ENCODE peak calls at places on chromosomes 5 and 9, in five cellular contexts. One of them, this sample, is unnamed.

GRCh38 chr9:78828521-78828920 is 531.6 kb downstream of the PSAT1 start:
- DNase-seq in GM10248: no peak
- DNase-seq in CD4-positive, alpha-beta T cell: no peak
- DNase-seq in progenitor cell of endocrine pancreas: no peak
- DNase-seq in CD8-positive, alpha-beta T cell: no peak
- DNase-seq in this sample: no peak

GRCh38 chr5:116622375-116623075 is 47.9 kb upstream of the SEMA6A start:
- DNase-seq in GM10248: no peak
- DNase-seq in CD4-positive, alpha-beta T cell: no peak
- DNase-seq in progenitor cell of endocrine pancreas: no peak
- DNase-seq in CD8-positive, alpha-beta T cell: no peak
- DNase-seq in this sample: no peak

GRCh38 chr9:111067472-111067871 is 29.2 kb upstream of the LPAR1 start:
- DNase-seq in GM10248: no peak
- DNase-seq in CD4-positive, alpha-beta T cell: no peak
- DNase-seq in progenitor cell of endocrine pancreas: no peak
- DNase-seq in CD8-positive, alpha-beta T cell: no peak
- DNase-seq in this sample: no peak

GRCh38 chr9:128764361-128764760 is 7.4 kb downstream of the ZER1 start:
- DNase-seq in GM10248: no peak
- DNase-seq in CD4-positive, alpha-beta T cell: no peak
- DNase-seq in progenitor cell of endocrine pancreas: no peak
- DNase-seq in CD8-positive, alpha-beta T cell: no peak
- DNase-seq in this sample: no peak

GRCh38 chr5:168865973-168866372 is 286.8 kb upstream of the PANK3 start:
- DNase-seq in GM10248: no peak
- DNase-seq in CD4-positive, alpha-beta T cell: no peak
- DNase-seq in progenitor cell of endocrine pancreas: no peak
- DNase-seq in CD8-positive, alpha-beta T cell: no peak
- DNase-seq in this sample: no peak

GRCh38 chr5:141484499-141485304 is at the start of gene PCDHGC4:
- DNase-seq in GM10248: peak
- DNase-seq in CD4-positive, alpha-beta T cell: no peak
- DNase-seq in progenitor cell of endocrine pancreas: peak
- DNase-seq in CD8-positive, alpha-beta T cell: no peak
- DNase-seq in this sample: no peak

GRCh38 chr5:606526-607399 is 5.4 kb upstream of the CEP72 start:
- DNase-seq in GM10248: no peak
- DNase-seq in CD4-positive, alpha-beta T cell: no peak
- DNase-seq in progenitor cell of endocrine pancreas: no peak
- DNase-seq in CD8-positive, alpha-beta T cell: no peak
- DNase-seq in this sample: peak

GRCh38 chr5:127875235-127876021 is 172.2 kb downstream of the CCDC192 start:
- DNase-seq in GM10248: peak
- DNase-seq in CD4-positive, alpha-beta T cell: no peak
- DNase-seq in progenitor cell of endocrine pancreas: peak
- DNase-seq in CD8-positive, alpha-beta T cell: no peak
- DNase-seq in this sample: no peak

GRCh38 chr5:22023784-22024183 is 829.4 kb downstream of the CDH12 start:
- DNase-seq in GM10248: no peak
- DNase-seq in CD4-positive, alpha-beta T cell: no peak
- DNase-seq in progenitor cell of endocrine pancreas: no peak
- DNase-seq in CD8-positive, alpha-beta T cell: no peak
- DNase-seq in this sample: no peak

GRCh38 chr5:115151208-115151805 is 18.4 kb downstream of the TRIM36 start:
- DNase-seq in GM10248: no peak
- DNase-seq in CD4-positive, alpha-beta T cell: no peak
- DNase-seq in progenitor cell of endocrine pancreas: no peak
- DNase-seq in CD8-positive, alpha-beta T cell: no peak
- DNase-seq in this sample: no peak

GRCh38 chr9:128215491-128216404 is 12.6 kb downstream of the DNM1 start:
- DNase-seq in GM10248: no peak
- DNase-seq in CD4-positive, alpha-beta T cell: no peak
- DNase-seq in progenitor cell of endocrine pancreas: no peak
- DNase-seq in CD8-positive, alpha-beta T cell: no peak
- DNase-seq in this sample: no peak

GRCh38 chr5:173882632-173883031 is 5.5 kb upstream of the CPEB4 start:
- DNase-seq in GM10248: no peak
- DNase-seq in CD4-positive, alpha-beta T cell: no peak
- DNase-seq in progenitor cell of endocrine pancreas: no peak
- DNase-seq in CD8-positive, alpha-beta T cell: no peak
- DNase-seq in this sample: no peak

GRCh38 chr9:79195904-79196303 is 375.9 kb upstream of the TLE4 start:
- DNase-seq in GM10248: no peak
- DNase-seq in CD4-positive, alpha-beta T cell: no peak
- DNase-seq in progenitor cell of endocrine pancreas: no peak
- DNase-seq in CD8-positive, alpha-beta T cell: no peak
- DNase-seq in this sample: no peak

GRCh38 chr5:34574976-34575467 is 81.1 kb upstream of the RAI14 start:
- DNase-seq in GM10248: no peak
- DNase-seq in CD4-positive, alpha-beta T cell: no peak
- DNase-seq in progenitor cell of endocrine pancreas: no peak
- DNase-seq in CD8-positive, alpha-beta T cell: no peak
- DNase-seq in this sample: no peak

GRCh38 chr9:113156880-113157279 is 6.1 kb downstream of the SLC31A2 start:
- DNase-seq in GM10248: no peak
- DNase-seq in CD4-positive, alpha-beta T cell: no peak
- DNase-seq in progenitor cell of endocrine pancreas: no peak
- DNase-seq in CD8-positive, alpha-beta T cell: no peak
- DNase-seq in this sample: no peak

GRCh38 chr5:75367401-75367800 is 30.4 kb downstream of the HMGCR start:
- DNase-seq in GM10248: no peak
- DNase-seq in CD4-positive, alpha-beta T cell: no peak
- DNase-seq in progenitor cell of endocrine pancreas: no peak
- DNase-seq in CD8-positive, alpha-beta T cell: no peak
- DNase-seq in this sample: no peak

GRCh38 chr9:88737031-88737430 is 202.1 kb downstream of the NXNL2 start:
- DNase-seq in GM10248: no peak
- DNase-seq in CD4-positive, alpha-beta T cell: no peak
- DNase-seq in progenitor cell of endocrine pancreas: no peak
- DNase-seq in CD8-positive, alpha-beta T cell: no peak
- DNase-seq in this sample: no peak

GRCh38 chr5:147483197-147483790 is 26.6 kb downstream of the DPYSL3 start:
- DNase-seq in GM10248: no peak
- DNase-seq in CD4-positive, alpha-beta T cell: no peak
- DNase-seq in progenitor cell of endocrine pancreas: no peak
- DNase-seq in CD8-positive, alpha-beta T cell: no peak
- DNase-seq in this sample: no peak

GRCh38 chr9:81108821-81109220 is 580.5 kb downstream of the TLE1 start:
- DNase-seq in GM10248: no peak
- DNase-seq in CD4-positive, alpha-beta T cell: no peak
- DNase-seq in progenitor cell of endocrine pancreas: no peak
- DNase-seq in CD8-positive, alpha-beta T cell: no peak
- DNase-seq in this sample: no peak

GRCh38 chr9:138068601-138069035 is 191.0 kb downstream of the CACNA1B start:
- DNase-seq in GM10248: no peak
- DNase-seq in CD4-positive, alpha-beta T cell: no peak
- DNase-seq in progenitor cell of endocrine pancreas: no peak
- DNase-seq in CD8-positive, alpha-beta T cell: no peak
- DNase-seq in this sample: peak

GRCh38 chr5:134659456-134659855 is 10.9 kb downstream of the SEC24A start:
- DNase-seq in GM10248: no peak
- DNase-seq in CD4-positive, alpha-beta T cell: no peak
- DNase-seq in progenitor cell of endocrine pancreas: no peak
- DNase-seq in CD8-positive, alpha-beta T cell: no peak
- DNase-seq in this sample: no peak

GRCh38 chr5:1235379-1235778 is 10.2 kb downstream of the SLC6A18 start:
- DNase-seq in GM10248: no peak
- DNase-seq in CD4-positive, alpha-beta T cell: no peak
- DNase-seq in progenitor cell of endocrine pancreas: no peak
- DNase-seq in CD8-positive, alpha-beta T cell: no peak
- DNase-seq in this sample: no peak

GRCh38 chr9:116437411-116438370 is 249.4 kb upstream of the TRIM32 start:
- DNase-seq in GM10248: no peak
- DNase-seq in CD4-positive, alpha-beta T cell: no peak
- DNase-seq in progenitor cell of endocrine pancreas: no peak
- DNase-seq in CD8-positive, alpha-beta T cell: no peak
- DNase-seq in this sample: no peak

GRCh38 chr9:135906291-135907005 is 898 bp downstream of the CAMSAP1 start:
- DNase-seq in GM10248: no peak
- DNase-seq in CD4-positive, alpha-beta T cell: no peak
- DNase-seq in progenitor cell of endocrine pancreas: peak
- DNase-seq in CD8-positive, alpha-beta T cell: no peak
- DNase-seq in this sample: no peak

GRCh38 chr9:130970052-130970451 is 31.0 kb upstream of the FIBCD1 start:
- DNase-seq in GM10248: no peak
- DNase-seq in CD4-positive, alpha-beta T cell: no peak
- DNase-seq in progenitor cell of endocrine pancreas: no peak
- DNase-seq in CD8-positive, alpha-beta T cell: no peak
- DNase-seq in this sample: no peak

GRCh38 chr5:136053336-136054121 is 24.7 kb downstream of the TGFBI start:
- DNase-seq in GM10248: no peak
- DNase-seq in CD4-positive, alpha-beta T cell: no peak
- DNase-seq in progenitor cell of endocrine pancreas: no peak
- DNase-seq in CD8-positive, alpha-beta T cell: no peak
- DNase-seq in this sample: no peak

GRCh38 chr5:148928141-148928540 is 101.7 kb downstream of the ADRB2 start:
- DNase-seq in GM10248: no peak
- DNase-seq in CD4-positive, alpha-beta T cell: no peak
- DNase-seq in progenitor cell of endocrine pancreas: no peak
- DNase-seq in CD8-positive, alpha-beta T cell: no peak
- DNase-seq in this sample: no peak

GRCh38 chr9:15837079-15837679 is 284.3 kb downstream of the CCDC171 start:
- DNase-seq in GM10248: peak
- DNase-seq in CD4-positive, alpha-beta T cell: no peak
- DNase-seq in progenitor cell of endocrine pancreas: peak
- DNase-seq in CD8-positive, alpha-beta T cell: no peak
- DNase-seq in this sample: peak

DNA sequence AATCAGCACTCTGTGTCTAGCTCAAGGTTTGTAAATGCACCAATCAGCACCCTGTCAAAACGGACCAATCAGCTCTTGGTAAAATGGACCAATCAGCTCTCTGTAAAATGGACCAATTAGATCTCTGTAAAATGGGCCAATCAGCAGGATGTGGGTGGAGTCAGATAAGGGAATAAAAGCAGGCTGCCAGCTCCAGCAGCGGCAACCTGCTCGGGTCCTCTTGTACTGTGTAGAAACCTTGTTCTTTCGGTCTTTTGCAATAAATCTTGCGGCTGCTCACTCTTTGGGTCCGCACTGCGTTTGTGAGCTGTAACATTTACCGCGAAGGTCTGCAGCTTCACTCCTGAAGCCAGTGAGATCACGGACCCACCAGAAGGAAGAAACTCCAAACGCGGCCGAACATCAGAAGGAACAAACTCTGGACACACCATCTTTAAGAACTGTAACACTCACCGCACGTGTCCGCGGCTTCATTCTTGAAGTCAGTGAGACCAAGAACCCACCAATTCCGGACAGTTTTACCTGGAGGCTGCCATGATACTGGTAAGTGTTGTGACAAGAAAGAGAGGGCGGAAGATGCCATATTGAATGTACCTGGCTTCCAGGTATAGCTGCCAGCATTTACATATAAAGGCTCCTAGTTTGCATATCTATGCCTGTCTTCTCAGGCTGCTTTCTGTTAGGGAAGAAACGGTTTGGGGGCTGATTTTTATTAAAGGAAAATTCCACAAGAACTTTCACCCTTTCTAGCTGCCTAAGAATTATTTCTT is 758.5 kb upstream of the CTNND2 start:
- DNase-seq in GM10248: no peak
- DNase-seq in CD4-positive, alpha-beta T cell: no peak
- DNase-seq in progenitor cell of endocrine pancreas: no peak
- DNase-seq in CD8-positive, alpha-beta T cell: no peak
- DNase-seq in this sample: no peak
- TF ChIP-seq CTCF in GM10248: no peak
- TF ChIP-seq CTCF in CD4-positive, alpha-beta T cell: no peak
- TF ChIP-seq CTCF in progenitor cell of endocrine pancreas: no peak
- TF ChIP-seq CTCF in CD8-positive, alpha-beta T cell: no peak
- TF ChIP-seq CTCF in this sample: no peak

DNA sequence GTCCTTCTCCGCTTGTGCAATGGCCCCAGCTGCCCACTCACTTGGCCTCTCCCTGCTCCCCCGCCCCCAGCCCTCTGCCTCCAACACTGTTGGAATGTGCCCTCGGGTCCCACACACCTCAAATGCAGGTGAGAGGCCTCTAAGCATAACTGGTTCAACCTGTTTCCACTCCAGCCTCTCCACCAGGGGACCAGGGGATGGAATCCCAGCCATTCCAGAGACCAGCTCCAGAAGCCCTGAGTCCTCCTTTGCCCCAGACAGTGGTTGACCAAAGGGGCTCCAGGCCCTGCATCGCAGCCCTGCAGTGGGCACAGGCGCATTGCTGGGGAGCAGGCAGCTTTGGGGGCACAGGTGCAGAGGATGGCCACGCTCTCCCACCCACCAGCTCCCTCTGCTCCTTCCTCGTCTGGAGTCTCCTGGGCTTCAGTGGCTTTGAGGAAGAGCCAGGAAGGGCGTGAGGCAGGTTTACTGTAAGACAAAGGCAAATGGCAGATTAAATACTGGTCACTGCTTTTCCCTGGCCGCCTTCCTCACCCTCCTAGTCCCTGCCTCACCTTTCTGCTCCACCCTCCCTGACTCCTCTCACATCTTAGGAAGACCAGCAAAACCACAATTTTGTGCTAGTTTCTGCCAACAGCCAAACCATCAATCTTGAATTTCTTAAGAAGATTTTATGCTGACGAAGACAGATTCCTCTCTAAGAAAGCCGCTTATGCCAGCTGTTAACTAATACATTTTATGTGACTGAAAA is 29.1 kb upstream of the IRX2 start:
- DNase-seq in GM10248: no peak
- DNase-seq in CD4-positive, alpha-beta T cell: no peak
- DNase-seq in progenitor cell of endocrine pancreas: peak
- DNase-seq in CD8-positive, alpha-beta T cell: no peak
- DNase-seq in this sample: peak
- TF ChIP-seq CTCF in GM10248: no peak
- TF ChIP-seq CTCF in CD4-positive, alpha-beta T cell: no peak
- TF ChIP-seq CTCF in progenitor cell of endocrine pancreas: no peak
- TF ChIP-seq CTCF in CD8-positive, alpha-beta T cell: no peak
- TF ChIP-seq CTCF in this sample: no peak

GRCh38 chr5:45521067-45521466 is 175.1 kb downstream of the HCN1 start:
- DNase-seq in GM10248: no peak
- DNase-seq in CD4-positive, alpha-beta T cell: no peak
- DNase-seq in progenitor cell of endocrine pancreas: peak
- DNase-seq in CD8-positive, alpha-beta T cell: no peak
- DNase-seq in this sample: no peak
- TF ChIP-seq CTCF in GM10248: peak
- TF ChIP-seq CTCF in CD4-positive, alpha-beta T cell: no peak
- TF ChIP-seq CTCF in progenitor cell of endocrine pancreas: peak
- TF ChIP-seq CTCF in CD8-positive, alpha-beta T cell: no peak
- TF ChIP-seq CTCF in this sample: no peak

GRCh38 chr9:36537861-36538260 is 34.8 kb upstream of the MELK start:
- DNase-seq in GM10248: no peak
- DNase-seq in CD4-positive, alpha-beta T cell: no peak
- DNase-seq in progenitor cell of endocrine pancreas: no peak
- DNase-seq in CD8-positive, alpha-beta T cell: no peak
- DNase-seq in this sample: no peak

GRCh38 chr9:36543916-36544315 is 28.8 kb upstream of the MELK start:
- DNase-seq in GM10248: no peak
- DNase-seq in CD4-positive, alpha-beta T cell: no peak
- DNase-seq in progenitor cell of endocrine pancreas: no peak
- DNase-seq in CD8-positive, alpha-beta T cell: no peak
- DNase-seq in this sample: no peak

DNA sequence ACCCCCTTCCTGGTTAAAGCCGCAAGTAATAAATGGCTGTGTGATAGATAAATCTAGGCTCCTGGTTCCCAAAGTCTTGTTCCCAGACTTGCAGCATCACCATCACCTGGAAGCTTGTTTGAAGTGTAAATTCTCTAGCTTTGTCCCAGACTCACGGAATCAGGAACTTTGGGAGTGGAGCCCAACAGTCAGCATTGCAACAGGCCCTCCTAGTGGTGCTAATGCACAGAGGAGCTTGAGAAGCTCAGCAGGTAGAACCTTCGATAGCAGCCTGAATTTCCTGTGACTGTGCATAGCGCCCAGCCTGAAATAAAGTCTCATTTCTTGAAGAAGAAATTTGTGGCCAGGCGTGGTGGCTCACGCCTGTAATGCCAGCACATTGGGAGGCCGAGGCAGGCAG is 30.3 kb upstream of the MELK start:
- DNase-seq in GM10248: no peak
- DNase-seq in CD4-positive, alpha-beta T cell: no peak
- DNase-seq in progenitor cell of endocrine pancreas: no peak
- DNase-seq in CD8-positive, alpha-beta T cell: no peak
- DNase-seq in this sample: no peak
- TF ChIP-seq CTCF in GM10248: no peak
- TF ChIP-seq CTCF in CD4-positive, alpha-beta T cell: no peak
- TF ChIP-seq CTCF in progenitor cell of endocrine pancreas: no peak
- TF ChIP-seq CTCF in CD8-positive, alpha-beta T cell: no peak
- TF ChIP-seq CTCF in this sample: no peak